ENCODE peak calls at places on chromosomes 3 and 15, in seven cellular contexts. X is GM12878, Q is HCT116, V is SK-N-SH, I is HepG2, G is K562, T is H1. W is an unnamed sample.

GRCh38 chr3:57852896-57853295 is 96.8 kb downstream of the SLMAP start:
- DNase-seq in X (no peak), Q (no peak), V (peak), I (peak), G (no peak), T (no peak), W (peak)

GRCh38 chr3:23253214-23253613 is 50.1 kb downstream of the UBE2E2 start:
- DNase-seq in X (peak), Q (no peak), V (no peak), I (no peak), G (no peak), T (no peak), W (no peak)

GRCh38 chr15:47603026-47603425 is 114.3 kb upstream of the SEMA6D start:
- DNase-seq in X (no peak), Q (no peak), V (no peak), I (no peak), G (no peak), T (no peak), W (no peak)

GRCh38 chr3:30646181-30646876 is 39.9 kb downstream of the TGFBR2 start:
- DNase-seq in X (no peak), Q (no peak), V (no peak), I (no peak), G (no peak), T (no peak), W (no peak)

GRCh38 chr15:63945005-63945788 is 101.1 kb downstream of the DAPK2 start:
- DNase-seq in X (no peak), Q (peak), V (peak), I (peak), G (peak), T (no peak), W (peak)

GRCh38 chr15:73936181-73936580 is 9.9 kb downstream of the LOXL1 start:
- DNase-seq in X (no peak), Q (no peak), V (peak), I (no peak), G (no peak), T (no peak), W (peak)

GRCh38 chr15:26260517-26261133 is 397.5 kb upstream of the ATP10A start:
- DNase-seq in X (no peak), Q (no peak), V (peak), I (peak), G (peak), T (peak), W (peak)

GRCh38 chr15:86834115-86834863 is 754.6 kb downstream of the AGBL1 start:
- DNase-seq in X (no peak), Q (no peak), V (no peak), I (no peak), G (no peak), T (no peak), W (no peak)

GRCh38 chr3:132283440-132283839 is 33.8 kb upstream of the ACP3 start:
- DNase-seq in X (no peak), Q (no peak), V (no peak), I (no peak), G (no peak), T (no peak), W (no peak)

GRCh38 chr3:172224560-172225214 is 185.3 kb downstream of the FNDC3B start:
- DNase-seq in X (no peak), Q (no peak), V (no peak), I (no peak), G (no peak), T (no peak), W (no peak)

GRCh38 chr15:48962662-48963523 is 826 bp downstream of the SHC4 start:
- DNase-seq in X (no peak), Q (no peak), V (peak), I (no peak), G (no peak), T (no peak), W (peak)

GRCh38 chr3:25903371-25903770 is 113.5 kb downstream of the OXSM start:
- DNase-seq in X (no peak), Q (no peak), V (no peak), I (no peak), G (no peak), T (no peak), W (no peak)

GRCh38 chr15:31314380-31314779 is 12.3 kb upstream of the KLF13 start:
- DNase-seq in X (no peak), Q (no peak), V (no peak), I (no peak), G (no peak), T (no peak), W (no peak)

GRCh38 chr15:53384417-53384816 is 375.0 kb downstream of the WDR72 start:
- DNase-seq in X (no peak), Q (no peak), V (no peak), I (peak), G (no peak), T (peak), W (peak)

GRCh38 chr3:42276419-42277132 is 10.6 kb upstream of the CCK start:
- DNase-seq in X (peak), Q (no peak), V (no peak), I (no peak), G (no peak), T (no peak), W (no peak)

GRCh38 chr3:150202696-150203095 is 205.4 kb upstream of the TSC22D2 start:
- DNase-seq in X (no peak), Q (no peak), V (no peak), I (no peak), G (no peak), T (no peak), W (no peak)

GRCh38 chr3:14839236-14839635 is 20.5 kb downstream of the FGD5 start:
- DNase-seq in X (no peak), Q (no peak), V (peak), I (no peak), G (no peak), T (no peak), W (no peak)

GRCh38 chr3:171256445-171257250 is 203.6 kb downstream of the TNIK start:
- DNase-seq in X (no peak), Q (no peak), V (no peak), I (no peak), G (no peak), T (no peak), W (no peak)

GRCh38 chr15:34520566-34520965 is 62.9 kb downstream of the GOLGA8B start:
- DNase-seq in X (no peak), Q (no peak), V (no peak), I (no peak), G (no peak), T (no peak), W (no peak)

GRCh38 chr15:99110581-99111320 is 5.9 kb downstream of the SYNM start:
- DNase-seq in X (no peak), Q (no peak), V (no peak), I (no peak), G (no peak), T (no peak), W (no peak)

GRCh38 chr3:18744472-18744871 is 319.3 kb upstream of the SATB1 start:
- DNase-seq in X (no peak), Q (no peak), V (no peak), I (no peak), G (no peak), T (no peak), W (no peak)

DNA sequence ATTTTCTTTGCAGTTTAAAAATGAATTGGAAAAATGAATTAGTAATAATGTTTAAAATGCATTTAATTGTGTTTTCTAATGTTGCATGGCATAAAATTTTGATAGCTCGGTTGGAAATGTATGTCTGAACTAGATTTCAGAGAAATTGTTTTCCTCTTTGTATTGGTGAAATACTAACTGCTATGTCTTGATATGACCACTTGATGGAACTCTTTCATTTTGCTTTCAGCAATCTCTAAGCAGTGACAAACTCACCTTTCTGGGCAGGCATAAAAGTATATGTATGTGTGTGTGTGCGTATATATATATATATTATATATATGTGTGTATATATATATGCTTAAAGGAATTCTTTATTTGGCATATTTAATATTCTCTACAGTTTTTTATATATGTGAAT is 239.3 kb upstream of the ZNF717 start:
- DNase-seq in X (no peak), Q (no peak), V (peak), I (peak), G (no peak), T (no peak), W (no peak)
- TF ChIP-seq JUND in X (no peak), Q (no peak), V (no peak), I (no peak), G (no peak), T (no peak), W (no peak)

GRCh38 chr15:94924971-94925593 is 693.7 kb downstream of the MCTP2 start:
- DNase-seq in X (no peak), Q (no peak), V (no peak), I (no peak), G (no peak), T (no peak), W (no peak)
- TF ChIP-seq JUND in X (no peak), Q (no peak), V (no peak), I (no peak), G (no peak), T (no peak), W (no peak)

GRCh38 chr3:51434110-51434509 is 43.0 kb downstream of the RBM15B start:
- DNase-seq in X (no peak), Q (no peak), V (no peak), I (peak), G (no peak), T (no peak), W (no peak)

GRCh38 chr3:51436998-51437639 is 46.0 kb downstream of the RBM15B start:
- DNase-seq in X (no peak), Q (no peak), V (no peak), I (no peak), G (no peak), T (no peak), W (no peak)

GRCh38 chr3:51429138-51429537 is 38.1 kb downstream of the RBM15B start:
- DNase-seq in X (no peak), Q (no peak), V (no peak), I (no peak), G (no peak), T (no peak), W (no peak)

DNA sequence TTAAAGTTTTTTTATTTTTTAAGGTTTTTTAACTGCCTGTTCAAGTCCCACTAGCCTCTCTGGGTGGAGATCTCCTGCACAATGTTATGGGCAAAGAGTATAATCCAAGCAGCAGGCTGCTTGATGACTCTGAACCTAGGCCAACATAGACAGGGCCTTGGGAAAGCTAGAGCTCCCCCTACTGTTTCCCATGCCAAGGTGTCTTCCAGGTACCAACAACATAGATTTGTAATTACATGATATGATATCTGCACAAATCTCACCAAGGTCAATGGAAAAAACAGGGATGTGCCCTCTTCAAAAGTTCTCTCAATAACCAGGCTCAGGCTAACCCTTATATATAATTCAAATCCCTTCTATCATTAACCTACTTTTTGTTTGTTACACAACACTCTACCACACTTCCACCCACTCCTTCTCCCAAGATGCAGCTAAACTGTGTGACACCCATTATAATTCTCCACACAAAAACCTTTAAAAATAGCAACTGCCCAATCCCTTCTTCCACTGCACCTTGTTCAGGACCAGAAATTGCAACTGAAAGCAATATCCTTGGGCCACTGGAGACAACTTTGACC is 43.8 kb downstream of the RBM15B start:
- DNase-seq in X (peak), Q (peak), V (peak), I (peak), G (peak), T (no peak), W (peak)
- TF ChIP-seq JUND in X (no peak), Q (no peak), V (no peak), I (no peak), G (no peak), T (no peak), W (no peak)

DNA sequence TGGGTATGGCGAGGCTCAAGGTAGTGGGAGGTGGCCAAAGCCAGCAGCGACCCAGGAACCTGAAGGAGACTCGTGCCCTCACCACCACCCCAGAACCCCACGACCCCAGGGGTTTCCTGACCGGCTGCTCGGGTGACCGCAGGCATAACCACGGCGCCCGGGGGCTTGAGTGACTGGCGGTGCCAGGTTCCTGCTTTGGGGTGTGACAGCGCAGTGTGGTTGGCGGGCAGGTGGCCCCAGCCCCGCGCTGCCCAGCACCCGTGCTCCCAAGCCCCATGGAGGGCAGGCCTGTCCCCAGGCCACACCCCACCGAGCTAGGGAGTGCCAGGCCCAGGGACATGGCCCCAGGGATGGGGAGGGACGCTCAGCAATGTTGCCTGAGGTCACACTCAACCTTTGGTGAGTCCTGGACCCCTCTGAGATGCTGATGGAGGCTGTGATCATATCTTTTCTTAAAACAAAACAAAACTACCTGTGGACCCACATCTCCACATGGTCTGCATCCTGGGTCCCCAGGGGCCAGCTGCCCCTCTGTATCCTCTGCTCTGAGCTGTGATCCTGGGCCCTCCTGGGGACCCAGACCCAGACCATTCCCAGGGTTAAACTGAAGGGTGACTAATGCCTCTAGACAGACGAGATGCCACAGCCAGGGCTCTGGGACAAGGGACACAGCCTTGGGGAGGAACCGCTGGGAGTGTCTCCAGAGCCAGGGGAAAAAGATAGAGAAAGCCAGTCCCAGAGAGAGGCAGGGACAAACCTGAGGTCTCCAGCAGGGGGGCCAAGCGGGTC is 13.0 kb downstream of the DNAJB8 start:
- DNase-seq in X (no peak), Q (no peak), V (no peak), I (no peak), G (no peak), T (no peak), W (no peak)
- TF ChIP-seq JUND in X (no peak), Q (no peak), V (no peak), I (no peak), G (no peak), T (no peak), W (no peak)

GRCh38 chr3:107438671-107439070 is 61.4 kb downstream of the CCDC54 start:
- DNase-seq in X (no peak), Q (no peak), V (no peak), I (no peak), G (no peak), T (no peak), W (no peak)
- TF ChIP-seq JUND in X (no peak), Q (no peak), V (no peak), I (no peak), G (no peak), T (no peak), W (no peak)

GRCh38 chr3:131072845-131073244 is 46.2 kb downstream of the NEK11 start:
- DNase-seq in X (no peak), Q (no peak), V (no peak), I (no peak), G (peak), T (no peak), W (no peak)

GRCh38 chr3:131081224-131081623 is 54.5 kb downstream of the NEK11 start:
- DNase-seq in X (no peak), Q (no peak), V (no peak), I (no peak), G (no peak), T (no peak), W (no peak)

GRCh38 chr3:131082246-131082645 is 55.6 kb downstream of the NEK11 start:
- DNase-seq in X (no peak), Q (no peak), V (no peak), I (no peak), G (no peak), T (no peak), W (no peak)

GRCh38 chr3:131075632-131076328 is 49.1 kb downstream of the NEK11 start:
- DNase-seq in X (no peak), Q (no peak), V (no peak), I (no peak), G (no peak), T (no peak), W (no peak)

DNA sequence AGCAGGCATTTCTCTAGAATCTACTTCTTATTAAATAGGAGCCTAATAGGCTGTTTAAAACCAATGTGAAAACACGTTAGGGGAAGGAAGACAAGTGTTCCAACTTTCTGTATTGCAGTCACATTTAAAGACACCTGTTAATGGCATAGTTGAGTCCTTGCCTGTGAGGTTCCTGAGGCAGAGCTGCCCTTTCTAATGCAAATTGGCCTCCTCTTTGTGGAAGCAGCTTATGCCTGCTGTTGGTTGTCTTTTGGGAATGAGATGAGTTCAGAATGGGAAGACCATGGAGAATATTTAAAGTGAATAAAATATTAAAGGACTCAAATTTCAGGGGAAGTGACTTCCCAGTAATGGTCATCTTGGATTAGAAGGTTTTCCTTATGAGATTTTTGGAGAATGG is 51.2 kb downstream of the NEK11 start:
- DNase-seq in X (no peak), Q (no peak), V (no peak), I (no peak), G (no peak), T (peak), W (no peak)
- TF ChIP-seq JUND in X (no peak), Q (no peak), V (no peak), I (no peak), G (no peak), T (no peak), W (no peak)

DNA sequence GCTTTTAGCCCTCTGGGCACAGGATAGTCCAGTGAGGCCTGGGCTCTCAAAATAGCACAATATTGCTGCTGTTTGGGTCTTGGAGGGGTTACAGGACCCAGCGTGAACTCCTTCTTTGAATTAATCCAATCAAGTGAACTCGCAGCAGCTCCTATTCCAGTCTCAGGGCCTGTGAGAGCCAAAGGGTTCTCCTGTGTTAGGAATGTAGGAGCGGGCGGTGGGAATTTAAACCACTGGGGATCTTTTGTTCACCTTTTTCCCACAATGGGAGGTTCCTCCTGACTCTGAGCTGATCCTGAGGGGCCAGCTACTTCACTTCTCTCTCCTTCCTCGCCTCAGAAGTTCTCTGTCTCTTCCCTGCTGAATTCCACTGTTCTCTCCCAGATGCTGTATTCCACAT is 504.0 kb downstream of the UNC13C start:
- DNase-seq in X (no peak), Q (no peak), V (no peak), I (no peak), G (no peak), T (no peak), W (no peak)
- TF ChIP-seq JUND in X (no peak), Q (no peak), V (no peak), I (no peak), G (no peak), T (no peak), W (no peak)